ENCODE peak calls at places on chromosomes 4 and X, in five cellular contexts. C, Z, D, V and X are unnamed samples.
A peak's percentile ranks its signal among the peaks of the same experiment; 100 is the strongest.

GRCh38 chr4:87476934-87477333 is 52.2 kb downstream of the SPARCL1 start:
- DNase-seq in C (no peak), V (no peak), Z (no peak), D (no peak), X (no peak)

GRCh38 chrX:116272328-116272727 is 101.8 kb downstream of the AGTR2 start:
- DNase-seq in V (no peak), C (no peak), D (peak; percentile 94), Z (no peak), X (no peak)

GRCh38 chrX:110987292-110987691 is 108.7 kb upstream of the PAK3 start:
- DNase-seq in Z (no peak), D (peak; percentile 1), V (no peak), C (no peak), X (peak; percentile 35)

GRCh38 chr4:25535701-25536473 is 119.8 kb upstream of the SLC34A2 start:
- DNase-seq in Z (no peak), V (no peak), D (peak; percentile 76), C (no peak), X (no peak)

GRCh38 chr4:20248155-20248558 is 3.5 kb upstream of the SLIT2 start:
- DNase-seq in V (no peak), D (peak; percentile 84), Z (no peak), C (no peak), X (peak; percentile 42)

GRCh38 chr4:168585168-168586091 is 88.6 kb downstream of the PALLD start:
- DNase-seq in D (peak; percentile 90), Z (peak; percentile 88), V (peak; percentile 71), C (peak; percentile 77), X (peak; percentile 83)

GRCh38 chr4:99808260-99808857 is 8.3 kb upstream of the DAPP1 start:
- DNase-seq in D (peak; percentile 52), C (peak; percentile 71), V (no peak), Z (peak; percentile 61), X (peak; percentile 56)

GRCh38 chr4:24675723-24676122 is 91.4 kb upstream of the DHX15 start:
- DNase-seq in V (no peak), D (no peak), Z (no peak), C (no peak), X (no peak)

GRCh38 chr4:113574636-113575103 is 186.9 kb downstream of the CAMK2D start:
- DNase-seq in V (no peak), D (peak; percentile 85), Z (no peak), C (no peak), X (no peak)

GRCh38 chr4:6548201-6548881 is 26.6 kb upstream of the MAN2B2 start:
- DNase-seq in Z (peak; percentile 54), V (no peak), C (no peak), D (peak; percentile 68), X (peak; percentile 30)

GRCh38 chrX:20547649-20548051 is 280.9 kb upstream of the RPS6KA3 start:
- DNase-seq in D (peak; percentile 58), V (peak; percentile 9), C (no peak), Z (no peak), X (no peak)

GRCh38 chr4:82223715-82224114 is 150.1 kb downstream of the HNRNPD start:
- DNase-seq in V (no peak), Z (peak; percentile 27), D (peak; percentile 30), C (no peak), X (no peak)

GRCh38 chr4:109676886-109677285 is 26.4 kb downstream of the CASP6 start:
- DNase-seq in V (no peak), D (peak; percentile 11), C (no peak), Z (no peak), X (no peak)

GRCh38 chr4:97828646-97829045 is 314.6 kb downstream of the STPG2 start:
- DNase-seq in D (no peak), V (no peak), Z (no peak), C (no peak), X (no peak)

GRCh38 chr4:929970-930625 is 2.0 kb downstream of the GAK start:
- DNase-seq in Z (no peak), D (no peak), V (no peak), C (peak; percentile 52), X (no peak)

GRCh38 chrX:71935542-71935941 is 24.9 kb downstream of the NHSL2 start:
- DNase-seq in Z (no peak), C (no peak), V (no peak), D (no peak), X (peak; percentile 48)

GRCh38 chr4:40563401-40563800 is 66.3 kb downstream of the RBM47 start:
- DNase-seq in D (no peak), Z (no peak), V (no peak), C (no peak), X (no peak)

GRCh38 chr4:42150653-42151567 is 1.5 kb downstream of the BEND4 start:
- DNase-seq in C (no peak), D (no peak), V (no peak), Z (no peak), X (peak; percentile 46)

GRCh38 chrX:109635151-109635550 is 10.2 kb upstream of the KCNE5 start:
- DNase-seq in C (no peak), D (peak; percentile 36), Z (no peak), V (no peak), X (peak; percentile 46)

GRCh38 chrX:32745323-32745722 is 466.0 kb downstream of the DMD start:
- DNase-seq in D (peak; percentile 0), Z (no peak), C (no peak), V (no peak), X (no peak)

GRCh38 chrX:46637937-46638336 is 64.4 kb downstream of the CHST7 start:
- DNase-seq in D (no peak), Z (no peak), C (no peak), V (no peak), X (no peak)

GRCh38 chrX:43121637-43122036 is 343.7 kb upstream of the PPP1R2C start:
- DNase-seq in Z (no peak), V (no peak), C (no peak), D (peak; percentile 2), X (peak; percentile 11)

GRCh38 chr4:62225972-62226371 is 1025.8 kb downstream of the ADGRL3 start:
- DNase-seq in Z (no peak), V (no peak), C (no peak), D (no peak), X (no peak)

GRCh38 chr4:61572160-61572559 is 372.0 kb downstream of the ADGRL3 start:
- DNase-seq in V (no peak), D (peak; percentile 64), C (no peak), Z (no peak), X (no peak)

GRCh38 chr4:23068756-23069155 is 376.0 kb downstream of the GBA3 start:
- DNase-seq in D (no peak), V (no peak), C (no peak), Z (no peak), X (no peak)

GRCh38 chr4:7575426-7575825 is 140.7 kb upstream of the PSAPL1 start:
- DNase-seq in V (no peak), Z (no peak), C (no peak), D (no peak), X (no peak)
- H3K9me3 ChIP-seq in V (peaks cover 26% of the 10 kb centered on the region), Z (no peaks in the 10 kb centered on the region), C (peaks cover 24% of the 10 kb centered on the region), D (no peaks in the 10 kb centered on the region), X (peaks cover 2% of the 10 kb centered on the region)

DNA sequence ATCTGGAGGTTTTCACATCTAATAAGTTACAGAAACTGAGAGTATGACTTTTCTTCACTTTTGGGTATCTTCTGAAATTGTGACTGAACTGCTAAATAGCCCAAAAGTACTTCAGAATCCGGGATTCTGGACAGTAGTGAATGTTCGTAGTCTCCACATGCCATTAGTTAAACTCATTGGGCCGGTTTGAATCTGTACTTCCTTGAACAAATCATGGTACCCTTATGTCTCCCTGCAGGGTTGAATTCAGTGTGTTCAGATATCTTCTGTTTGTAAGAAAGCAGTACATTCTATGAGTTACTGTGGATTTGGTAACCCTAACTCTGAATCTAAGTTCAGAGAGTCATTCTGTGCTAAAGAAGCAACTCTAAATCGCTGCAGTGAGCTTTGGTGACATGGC is 33.6 kb downstream of the FAM193A start:
- DNase-seq in V (no peak), Z (no peak), C (no peak), D (no peak), X (no peak)
- H3K4me1 ChIP-seq in V (peaks cover 3% of the 10 kb centered on the region), Z (peaks cover 32% of the 10 kb centered on the region), C (peaks cover 54% of the 10 kb centered on the region), D (peaks cover 5% of the 10 kb centered on the region), X (no peaks in the 10 kb centered on the region)

GRCh38 chrX:83535417-83536244 is 27.5 kb downstream of the POU3F4 start:
- DNase-seq in V (no peak), C (no peak), Z (no peak), D (no peak), X (no peak)
- H3K4me3 ChIP-seq in V (no peak overlapping the region), C (peak overlapping the region; percentile 16), Z (peak overlapping the region; percentile 17), D (no peak overlapping the region), X (no peak overlapping the region)

GRCh38 chrX:53587795-53588194 is 98.7 kb downstream of the HUWE1 start:
- DNase-seq in Z (no peak), V (no peak), D (no peak), C (no peak), X (no peak)
- H3K9me3 ChIP-seq in Z (no peaks in the 10 kb centered on the region), V (no peaks in the 10 kb centered on the region), D (no peaks in the 10 kb centered on the region), C (no peaks in the 10 kb centered on the region), X (no peaks in the 10 kb centered on the region)

DNA sequence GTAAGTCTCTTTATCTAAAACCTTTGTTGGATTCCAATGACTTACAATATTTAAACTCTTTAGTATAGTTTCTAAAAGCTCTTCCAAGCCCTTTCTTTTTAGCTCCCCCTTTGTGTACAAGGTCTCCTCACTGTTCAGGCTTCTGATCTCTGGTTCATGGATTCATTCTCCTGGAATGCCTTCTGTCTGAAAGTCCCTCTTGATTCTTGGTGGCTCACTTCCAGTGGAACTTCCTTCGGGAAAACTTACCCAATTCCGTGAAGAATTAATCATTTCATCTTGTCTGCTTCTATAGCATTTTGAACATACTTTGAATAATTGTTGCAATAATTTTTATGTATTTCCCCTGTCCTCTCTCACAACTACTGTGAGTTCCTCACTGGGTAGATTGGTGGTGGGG is 3.6 kb downstream of the ARHGAP24 start:
- DNase-seq in Z (no peak), C (no peak), D (peak; percentile 77), V (no peak), X (no peak)
- H3K4me1 ChIP-seq in Z (peaks cover 21% of the 10 kb centered on the region), C (peaks cover 36% of the 10 kb centered on the region), D (peaks cover 5% of the 10 kb centered on the region), V (no peaks in the 10 kb centered on the region), X (no peaks in the 10 kb centered on the region)